ENCODE peak calls at places on chromosomes 3 and 15, in six cellular contexts. I, Z, F, J, P and L are unnamed samples.

GRCh38 chr15:59247364-59247763 is 40.7 kb downstream of the LDHAL6B start:
- DNase-seq in Z (peak), I (peak), F (peak), P (peak), J (no peak), L (no peak)

GRCh38 chr15:90677807-90678790 is 39.0 kb upstream of the BLM start:
- DNase-seq in Z (peak), F (no peak), P (no peak), J (no peak), I (no peak), L (no peak)

GRCh38 chr3:18372786-18373405 is 52.2 kb downstream of the SATB1 start:
- DNase-seq in F (no peak), I (no peak), Z (no peak), J (no peak), P (no peak), L (no peak)

GRCh38 chr15:72365844-72366243 is 10.0 kb downstream of the HEXA start:
- DNase-seq in P (no peak), Z (no peak), F (peak), I (no peak), J (no peak), L (no peak)

GRCh38 chr3:45362768-45363167 is 25.6 kb upstream of the LARS2 start:
- DNase-seq in I (peak), J (no peak), P (no peak), F (no peak), Z (no peak), L (no peak)

GRCh38 chr15:79635897-79636596 is 203.9 kb downstream of the MINAR1 start:
- DNase-seq in Z (no peak), J (peak), F (no peak), P (no peak), I (no peak), L (no peak)

GRCh38 chr15:55348281-55348778 is 29.3 kb downstream of the PIGB start:
- DNase-seq in F (no peak), P (peak), I (no peak), Z (no peak), J (no peak), L (no peak)

GRCh38 chr3:31577232-31577631 is 44.5 kb downstream of the STT3B start:
- DNase-seq in P (no peak), Z (no peak), J (no peak), I (no peak), F (no peak), L (no peak)

GRCh38 chr3:128383316-128384235 is 83.1 kb downstream of the DNAJB8 start:
- DNase-seq in Z (peak), I (peak), P (no peak), F (no peak), J (peak), L (peak)

GRCh38 chr3:172043766-172044165 is 4.4 kb downstream of the FNDC3B start:
- DNase-seq in Z (no peak), P (no peak), I (no peak), F (no peak), J (no peak), L (no peak)

GRCh38 chr15:69472046-69472445 is 19.4 kb downstream of the RPLP1 start:
- DNase-seq in F (no peak), Z (no peak), P (no peak), J (no peak), I (no peak), L (no peak)

GRCh38 chr3:165643433-165643824 is 193.8 kb downstream of the BCHE start:
- DNase-seq in J (no peak), I (peak), Z (no peak), P (no peak), F (no peak), L (peak)

GRCh38 chr15:64985382-64986033 is 4.2 kb downstream of the SPG21 start:
- DNase-seq in J (no peak), I (no peak), P (no peak), Z (peak), F (no peak), L (no peak)

GRCh38 chr15:69222002-69222474 is 61.6 kb downstream of the GLCE start:
- DNase-seq in Z (no peak), F (no peak), P (no peak), I (no peak), J (no peak), L (no peak)

GRCh38 chr3:99895706-99896441 is 78.2 kb downstream of the CMSS1 start:
- DNase-seq in F (no peak), Z (peak), I (peak), J (no peak), P (no peak), L (peak)

GRCh38 chr3:188749010-188749617 is 422.7 kb upstream of the TPRG1 start:
- DNase-seq in J (no peak), I (no peak), P (peak), F (no peak), Z (no peak), L (no peak)

GRCh38 chr3:18758047-18758704 is 333.0 kb upstream of the SATB1 start:
- DNase-seq in Z (no peak), I (no peak), F (peak), P (peak), J (no peak), L (peak)

GRCh38 chr3:56593455-56594158 is 36.6 kb downstream of the CCDC66 start:
- DNase-seq in Z (no peak), I (no peak), P (no peak), J (no peak), F (no peak), L (peak)

GRCh38 chr3:12893872-12894271 is 52.5 kb upstream of the RPL32 start:
- DNase-seq in P (no peak), F (no peak), J (no peak), I (no peak), Z (peak), L (no peak)

GRCh38 chr3:159200176-159200575 is 398.3 kb downstream of the MFSD1 start:
- DNase-seq in Z (peak), F (no peak), J (no peak), I (peak), P (no peak), L (no peak)

GRCh38 chr3:185912512-185912911 is 25.3 kb downstream of the TRA2B start:
- DNase-seq in J (no peak), I (no peak), P (no peak), F (no peak), Z (no peak), L (no peak)

GRCh38 chr3:28253040-28253715 is 11.8 kb downstream of the CMC1 start:
- DNase-seq in I (no peak), F (no peak), Z (no peak), J (no peak), P (no peak), L (no peak)

GRCh38 chr3:48220746-48221145 is 2.5 kb upstream of the CAMP start:
- DNase-seq in J (no peak), F (no peak), P (no peak), I (no peak), Z (peak), L (no peak)

GRCh38 chr3:149343951-149344350 is 10.5 kb upstream of the TM4SF18 start:
- DNase-seq in F (no peak), I (no peak), J (no peak), Z (no peak), P (no peak), L (no peak)

GRCh38 chr3:160368804-160369203 is 30.2 kb downstream of the IFT80 start:
- DNase-seq in J (no peak), F (no peak), I (no peak), Z (no peak), P (no peak), L (no peak)

GRCh38 chr15:80942746-80943565 is 46.7 kb downstream of the MESD start:
- DNase-seq in F (no peak), Z (peak), I (no peak), P (no peak), J (no peak), L (no peak)

GRCh38 chr3:18580268-18580667 is 155.1 kb upstream of the SATB1 start:
- DNase-seq in I (no peak), Z (no peak), P (no peak), J (no peak), F (no peak), L (peak)

GRCh38 chr15:39770748-39771689 is 11.6 kb downstream of the FSIP1 start:
- DNase-seq in F (no peak), P (no peak), I (peak), Z (peak), J (peak), L (no peak)

GRCh38 chr3:71580636-71581215 is 2.8 kb downstream of the FOXP1 start:
- DNase-seq in Z (peak), J (no peak), F (no peak), P (no peak), I (no peak), L (no peak)

GRCh38 chr3:169546368-169546767 is 117.1 kb downstream of the MECOM start:
- DNase-seq in J (no peak), F (no peak), I (no peak), Z (no peak), P (no peak), L (no peak)

GRCh38 chr3:72487946-72488735 is 360.1 kb downstream of the SHQ1 start:
- DNase-seq in P (no peak), F (no peak), I (peak), Z (no peak), J (no peak), L (no peak)

GRCh38 chr15:77163806-77164384 is 93.0 kb upstream of the TSPAN3 start:
- DNase-seq in F (no peak), P (no peak), J (no peak), I (no peak), Z (no peak), L (no peak)

GRCh38 chr3:137987723-137988122 is 22.2 kb upstream of the CLDN18 start:
- DNase-seq in I (no peak), F (no peak), P (no peak), J (no peak), Z (no peak), L (no peak)

GRCh38 chr3:172305552-172305951 is 142.7 kb downstream of the GHSR start:
- DNase-seq in J (no peak), P (no peak), F (no peak), Z (no peak), I (peak), L (no peak)